ENCODE peak calls at places on chromosomes 16 and 17, in eight cellular contexts. One of them, this sample, is unnamed. For H3K9me2, the result is how much of the 10 kb centered on the place peaks cover.

GRCh38 chr17:4548721-4549531 is 6.3 kb downstream of the MYBBP1A start:
- DNase-seq in OCI-LY7: no peak
- DNase-seq in SK-N-SH: no peak
- DNase-seq in MM.1S: no peak
- DNase-seq in HCT116: no peak
- DNase-seq in hepatocyte: no peak
- DNase-seq in PC-3: no peak
- DNase-seq in GM23338: no peak
- DNase-seq in this sample: no peak

GRCh38 chr17:55576237-55576998 is 65.2 kb upstream of the SMIM36 start:
- DNase-seq in OCI-LY7: no peak
- DNase-seq in SK-N-SH: no peak
- DNase-seq in MM.1S: no peak
- DNase-seq in HCT116: peak
- DNase-seq in hepatocyte: peak
- DNase-seq in PC-3: peak
- DNase-seq in GM23338: no peak
- DNase-seq in this sample: peak

GRCh38 chr16:89548344-89549006 is 12.0 kb upstream of the RPL13 start:
- DNase-seq in OCI-LY7: no peak
- DNase-seq in SK-N-SH: no peak
- DNase-seq in MM.1S: no peak
- DNase-seq in HCT116: no peak
- DNase-seq in hepatocyte: no peak
- DNase-seq in PC-3: no peak
- DNase-seq in GM23338: no peak
- DNase-seq in this sample: no peak

GRCh38 chr17:47013341-47013740 is 34.3 kb upstream of the RPRML start:
- DNase-seq in OCI-LY7: no peak
- DNase-seq in SK-N-SH: no peak
- DNase-seq in MM.1S: no peak
- DNase-seq in HCT116: no peak
- DNase-seq in hepatocyte: no peak
- DNase-seq in PC-3: no peak
- DNase-seq in GM23338: no peak
- DNase-seq in this sample: peak

GRCh38 chr17:79504181-79504605 is 106.7 kb downstream of the RBFOX3 start:
- DNase-seq in OCI-LY7: no peak
- DNase-seq in SK-N-SH: no peak
- DNase-seq in MM.1S: no peak
- DNase-seq in HCT116: no peak
- DNase-seq in hepatocyte: no peak
- DNase-seq in PC-3: peak
- DNase-seq in GM23338: peak
- DNase-seq in this sample: no peak

GRCh38 chr17:20256144-20256543 is 211.2 kb downstream of the LGALS9B start:
- DNase-seq in OCI-LY7: no peak
- DNase-seq in SK-N-SH: no peak
- DNase-seq in MM.1S: no peak
- DNase-seq in HCT116: no peak
- DNase-seq in hepatocyte: no peak
- DNase-seq in PC-3: no peak
- DNase-seq in GM23338: no peak
- DNase-seq in this sample: no peak

GRCh38 chr17:60594747-60595146 is 5.2 kb upstream of the PPM1D start:
- DNase-seq in OCI-LY7: no peak
- DNase-seq in SK-N-SH: no peak
- DNase-seq in MM.1S: no peak
- DNase-seq in HCT116: no peak
- DNase-seq in hepatocyte: no peak
- DNase-seq in PC-3: no peak
- DNase-seq in GM23338: no peak
- DNase-seq in this sample: no peak

GRCh38 chr17:42697108-42697811 is 14.9 kb downstream of the CNTNAP1 start:
- DNase-seq in OCI-LY7: no peak
- DNase-seq in SK-N-SH: peak
- DNase-seq in MM.1S: no peak
- DNase-seq in HCT116: no peak
- DNase-seq in hepatocyte: no peak
- DNase-seq in PC-3: no peak
- DNase-seq in GM23338: no peak
- DNase-seq in this sample: no peak

GRCh38 chr17:81129289-81129688 is 36.0 kb upstream of the PVALEF start:
- DNase-seq in OCI-LY7: no peak
- DNase-seq in SK-N-SH: no peak
- DNase-seq in MM.1S: no peak
- DNase-seq in HCT116: no peak
- DNase-seq in hepatocyte: no peak
- DNase-seq in PC-3: no peak
- DNase-seq in GM23338: peak
- DNase-seq in this sample: no peak

DNA sequence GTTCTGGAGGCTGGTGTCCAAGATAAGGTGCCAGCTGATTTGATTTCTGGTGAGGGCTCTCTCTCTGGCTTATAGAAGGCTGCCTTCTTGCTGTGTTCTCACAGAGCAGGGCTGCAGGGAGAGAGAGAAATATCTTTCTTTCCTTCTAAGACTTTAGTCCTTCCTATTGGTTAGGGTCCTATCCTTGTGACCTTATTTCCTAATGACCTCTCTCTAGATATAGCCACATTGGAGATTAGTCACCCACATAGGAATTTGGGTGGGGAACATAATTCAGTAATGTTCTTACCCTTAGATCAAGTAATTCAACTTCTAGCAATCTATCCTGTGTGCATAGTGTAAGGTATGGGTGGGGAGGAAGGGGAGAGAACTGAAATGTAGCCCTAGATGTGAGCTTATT is 18.0 kb upstream of the ABCA5 start:
- DNase-seq in OCI-LY7: no peak
- DNase-seq in SK-N-SH: no peak
- DNase-seq in MM.1S: no peak
- DNase-seq in HCT116: no peak
- DNase-seq in hepatocyte: no peak
- DNase-seq in PC-3: peak
- DNase-seq in GM23338: no peak
- DNase-seq in this sample: no peak
- TF ChIP-seq EZH2phosphoT487 in OCI-LY7: no peak
- TF ChIP-seq EZH2phosphoT487 in SK-N-SH: no peak
- TF ChIP-seq EZH2phosphoT487 in MM.1S: no peak
- TF ChIP-seq EZH2phosphoT487 in HCT116: no peak
- TF ChIP-seq EZH2phosphoT487 in hepatocyte: no peak
- TF ChIP-seq EZH2phosphoT487 in PC-3: no peak
- TF ChIP-seq EZH2phosphoT487 in GM23338: no peak
- TF ChIP-seq EZH2phosphoT487 in this sample: no peak

GRCh38 chr17:182164-182751 is 808 bp upstream of the DOC2B start:
- DNase-seq in OCI-LY7: no peak
- DNase-seq in SK-N-SH: no peak
- DNase-seq in MM.1S: no peak
- DNase-seq in HCT116: no peak
- DNase-seq in hepatocyte: peak
- DNase-seq in PC-3: no peak
- DNase-seq in GM23338: peak
- DNase-seq in this sample: no peak

GRCh38 chr17:181213-182163 is at the start of gene DOC2B:
- DNase-seq in OCI-LY7: no peak
- DNase-seq in SK-N-SH: peak
- DNase-seq in MM.1S: no peak
- DNase-seq in HCT116: peak
- DNase-seq in hepatocyte: peak
- DNase-seq in PC-3: peak
- DNase-seq in GM23338: peak
- DNase-seq in this sample: peak

GRCh38 chr17:185445-186138 is 4.1 kb upstream of the DOC2B start:
- DNase-seq in OCI-LY7: no peak
- DNase-seq in SK-N-SH: no peak
- DNase-seq in MM.1S: peak
- DNase-seq in HCT116: no peak
- DNase-seq in hepatocyte: no peak
- DNase-seq in PC-3: no peak
- DNase-seq in GM23338: no peak
- DNase-seq in this sample: no peak

GRCh38 chr17:180380-181212 is 854 bp downstream of the DOC2B start:
- DNase-seq in OCI-LY7: no peak
- DNase-seq in SK-N-SH: peak
- DNase-seq in MM.1S: no peak
- DNase-seq in HCT116: no peak
- DNase-seq in hepatocyte: peak
- DNase-seq in PC-3: no peak
- DNase-seq in GM23338: peak
- DNase-seq in this sample: peak

GRCh38 chr17:183021-183420 is 1.6 kb upstream of the DOC2B start:
- DNase-seq in OCI-LY7: no peak
- DNase-seq in SK-N-SH: no peak
- DNase-seq in MM.1S: no peak
- DNase-seq in HCT116: no peak
- DNase-seq in hepatocyte: no peak
- DNase-seq in PC-3: no peak
- DNase-seq in GM23338: no peak
- DNase-seq in this sample: no peak
- H3K9me2 ChIP-seq in OCI-LY7: under half
- H3K9me2 ChIP-seq in SK-N-SH: under half
- H3K9me2 ChIP-seq in MM.1S: under half
- H3K9me2 ChIP-seq in HCT116: under half
- H3K9me2 ChIP-seq in hepatocyte: under half
- H3K9me2 ChIP-seq in PC-3: under half
- H3K9me2 ChIP-seq in GM23338: under half
- H3K9me2 ChIP-seq in this sample: under half

GRCh38 chr16:49910761-49911160 is 54.8 kb upstream of the ZNF423 start:
- DNase-seq in OCI-LY7: no peak
- DNase-seq in SK-N-SH: peak
- DNase-seq in MM.1S: no peak
- DNase-seq in HCT116: no peak
- DNase-seq in hepatocyte: no peak
- DNase-seq in PC-3: no peak
- DNase-seq in GM23338: peak
- DNase-seq in this sample: no peak
- TF ChIP-seq EZH2phosphoT487 in OCI-LY7: no peak
- TF ChIP-seq EZH2phosphoT487 in SK-N-SH: no peak
- TF ChIP-seq EZH2phosphoT487 in MM.1S: no peak
- TF ChIP-seq EZH2phosphoT487 in HCT116: no peak
- TF ChIP-seq EZH2phosphoT487 in hepatocyte: no peak
- TF ChIP-seq EZH2phosphoT487 in PC-3: no peak
- TF ChIP-seq EZH2phosphoT487 in GM23338: no peak
- TF ChIP-seq EZH2phosphoT487 in this sample: no peak

GRCh38 chr16:9153502-9153864 is 62.0 kb downstream of the HAPSTR1 start:
- DNase-seq in OCI-LY7: no peak
- DNase-seq in SK-N-SH: no peak
- DNase-seq in MM.1S: no peak
- DNase-seq in HCT116: no peak
- DNase-seq in hepatocyte: no peak
- DNase-seq in PC-3: no peak
- DNase-seq in GM23338: no peak
- DNase-seq in this sample: no peak
- H3K9me2 ChIP-seq in OCI-LY7: under half
- H3K9me2 ChIP-seq in SK-N-SH: under half
- H3K9me2 ChIP-seq in MM.1S: under half
- H3K9me2 ChIP-seq in HCT116: under half
- H3K9me2 ChIP-seq in hepatocyte: under half
- H3K9me2 ChIP-seq in PC-3: under half
- H3K9me2 ChIP-seq in GM23338: under half
- H3K9me2 ChIP-seq in this sample: under half

GRCh38 chr16:69769404-69769803 is 7.3 kb downstream of the WWP2 start:
- DNase-seq in OCI-LY7: no peak
- DNase-seq in SK-N-SH: no peak
- DNase-seq in MM.1S: no peak
- DNase-seq in HCT116: no peak
- DNase-seq in hepatocyte: no peak
- DNase-seq in PC-3: no peak
- DNase-seq in GM23338: no peak
- DNase-seq in this sample: no peak

GRCh38 chr16:69771651-69771967 is 9.5 kb downstream of the WWP2 start:
- DNase-seq in OCI-LY7: no peak
- DNase-seq in SK-N-SH: no peak
- DNase-seq in MM.1S: no peak
- DNase-seq in HCT116: no peak
- DNase-seq in hepatocyte: no peak
- DNase-seq in PC-3: no peak
- DNase-seq in GM23338: no peak
- DNase-seq in this sample: no peak

GRCh38 chr16:69762843-69763556 is 868 bp downstream of the WWP2 start:
- DNase-seq in OCI-LY7: peak
- DNase-seq in SK-N-SH: no peak
- DNase-seq in MM.1S: peak
- DNase-seq in HCT116: no peak
- DNase-seq in hepatocyte: peak
- DNase-seq in PC-3: peak
- DNase-seq in GM23338: no peak
- DNase-seq in this sample: peak

GRCh38 chr16:69763557-69763942 is 1.4 kb downstream of the WWP2 start:
- DNase-seq in OCI-LY7: no peak
- DNase-seq in SK-N-SH: no peak
- DNase-seq in MM.1S: no peak
- DNase-seq in HCT116: no peak
- DNase-seq in hepatocyte: no peak
- DNase-seq in PC-3: no peak
- DNase-seq in GM23338: no peak
- DNase-seq in this sample: peak

DNA sequence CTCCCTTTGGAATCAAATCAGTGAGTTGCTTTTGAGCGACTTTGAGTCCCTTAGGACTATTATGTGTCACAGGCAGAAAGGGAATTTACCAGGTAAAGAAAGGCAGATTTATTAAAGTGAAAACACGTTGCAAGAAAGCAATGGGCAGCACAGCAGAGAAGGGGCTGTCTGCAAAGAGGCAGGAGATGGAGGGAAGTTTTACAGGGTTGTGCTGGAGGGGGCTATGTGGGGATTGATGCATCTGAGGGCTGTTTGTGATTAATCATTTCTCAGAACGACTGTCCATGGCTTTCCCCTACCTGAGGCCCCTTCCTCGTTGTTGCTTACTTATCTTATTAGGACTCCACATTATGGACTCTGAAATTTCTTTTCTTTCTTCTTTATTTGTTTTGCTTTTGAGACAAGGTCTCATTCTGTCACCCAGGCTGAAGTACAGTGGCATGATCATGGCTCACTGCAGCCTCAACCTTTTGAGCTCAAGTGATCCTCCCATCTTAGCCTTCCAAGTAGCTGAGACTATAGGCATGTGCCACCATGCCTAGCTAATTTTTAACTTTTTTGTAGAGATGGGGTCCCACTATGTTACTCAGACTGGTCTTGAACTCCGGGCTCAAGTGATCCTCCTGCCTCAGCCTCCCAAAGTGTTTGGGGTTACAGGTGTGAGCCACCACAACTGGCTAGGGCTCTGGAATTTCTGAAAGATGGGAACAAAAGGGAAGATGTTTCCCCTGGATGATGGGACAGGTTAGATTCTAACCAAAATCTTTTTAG is 5.5 kb downstream of the WWP2 start:
- DNase-seq in OCI-LY7: no peak
- DNase-seq in SK-N-SH: no peak
- DNase-seq in MM.1S: no peak
- DNase-seq in HCT116: no peak
- DNase-seq in hepatocyte: no peak
- DNase-seq in PC-3: no peak
- DNase-seq in GM23338: no peak
- DNase-seq in this sample: no peak
- TF ChIP-seq EZH2phosphoT487 in OCI-LY7: no peak
- TF ChIP-seq EZH2phosphoT487 in SK-N-SH: no peak
- TF ChIP-seq EZH2phosphoT487 in MM.1S: no peak
- TF ChIP-seq EZH2phosphoT487 in HCT116: no peak
- TF ChIP-seq EZH2phosphoT487 in hepatocyte: no peak
- TF ChIP-seq EZH2phosphoT487 in PC-3: no peak
- TF ChIP-seq EZH2phosphoT487 in GM23338: no peak
- TF ChIP-seq EZH2phosphoT487 in this sample: no peak